ENCODE peak calls at places on chromosomes 11 and 22, in six cellular contexts. T is germinal center; A is substantia nigra; U is hypothalamus; Q is stimulated activated effector memory CD8-positive, alpha-beta T cell treated with anti-CD3 and anti-CD28 coated beads, Interleukin-12 subunit alpha, Interleukin-12 subunit beta, amount 100 ng/mL, for 72 hours; H is activated T-cell treated with anti-CD3 and anti-CD28 coated beads, Interleukin-2, amount 50 U/mL, for 72 hours. J is an unnamed sample.

GRCh38 chr11:111046291-111046690 is 199.2 kb upstream of the POU2AF2 start:
- DNase-seq in T (no peak), Q (no peak), H (no peak), A (no peak), U (no peak), J (no peak)

GRCh38 chr22:19782533-19782932 is 22.0 kb downstream of the TBX1 start:
- DNase-seq in U (no peak), T (no peak), Q (no peak), A (no peak), H (no peak), J (no peak)

GRCh38 chr11:75635009-75635909 is 33.6 kb downstream of the MAP6 start:
- DNase-seq in H (no peak), U (no peak), Q (no peak), T (no peak), A (no peak), J (no peak)

GRCh38 chr11:121540627-121541026 is 87.9 kb upstream of the SORL1-AS1 start:
- DNase-seq in T (no peak), U (no peak), Q (no peak), H (no peak), A (no peak), J (peak; percentile 86)

GRCh38 chr11:110565690-110566336 is 136.1 kb downstream of the FDX1 start:
- DNase-seq in T (no peak), U (no peak), Q (no peak), A (no peak), H (no peak), J (peak; percentile 39)

GRCh38 chr22:39209756-39210155 is 35.0 kb downstream of the PDGFB start:
- DNase-seq in T (no peak), H (no peak), U (no peak), A (no peak), Q (no peak), J (no peak)

GRCh38 chr11:119206512-119207299 is 567 bp downstream of the CBL start:
- DNase-seq in A (no peak), U (no peak), T (peak; percentile 64), Q (peak; percentile 84), H (peak; percentile 73), J (peak; percentile 34)

GRCh38 chr11:19871531-19871930 is 158.9 kb downstream of the NAV2 start:
- DNase-seq in A (no peak), Q (no peak), H (no peak), U (no peak), T (no peak), J (no peak)

GRCh38 chr22:31947296-31947695 is 3.0 kb downstream of the YWHAH start:
- DNase-seq in A (no peak), T (peak; percentile 62), H (peak; percentile 25), U (no peak), Q (no peak), J (peak; percentile 23)

GRCh38 chr22:38513063-38513462 is 7.0 kb upstream of the DDX17 start:
- DNase-seq in U (no peak), T (peak; percentile 54), Q (no peak), H (peak; percentile 45), A (no peak), J (no peak)

GRCh38 chr11:133082851-133083488 is 449.3 kb downstream of the OPCML start:
- DNase-seq in H (peak; percentile 85), U (peak; percentile 68), Q (peak; percentile 77), T (peak; percentile 80), A (peak; percentile 38), J (peak; percentile 14)

GRCh38 chr11:108599978-108600377 is 6.4 kb upstream of the EXPH5 start:
- DNase-seq in Q (no peak), A (no peak), T (no peak), H (no peak), U (no peak), J (no peak)

GRCh38 chr11:5603326-5603725 is 6.9 kb downstream of the TRIM6 start:
- DNase-seq in Q (no peak), A (no peak), U (peak; percentile 19), H (no peak), T (no peak), J (no peak)

GRCh38 chr11:23278121-23278520 is 417.8 kb upstream of the CCDC179 start:
- DNase-seq in H (no peak), Q (no peak), T (no peak), A (no peak), U (no peak), J (peak; percentile 2)

GRCh38 chr11:123682976-123683375 is 28.6 kb upstream of the SCN3B start:
- DNase-seq in Q (no peak), H (no peak), U (peak; percentile 8), A (no peak), T (no peak), J (no peak)

GRCh38 chr11:3153291-3153861 is 11.7 kb downstream of the OSBPL5 start:
- DNase-seq in Q (no peak), H (no peak), A (no peak), U (peak; percentile 74), T (no peak), J (no peak)

GRCh38 chr11:30914143-30914762 is 328.1 kb upstream of the MPPED2 start:
- DNase-seq in Q (no peak), U (peak; percentile 51), H (no peak), A (no peak), T (no peak), J (peak; percentile 25)

GRCh38 chr11:124676386-124676785 is 2.7 kb downstream of the SPA17 start:
- DNase-seq in T (no peak), H (no peak), Q (no peak), A (no peak), U (no peak), J (no peak)

GRCh38 chr11:132158091-132158490 is 787.7 kb downstream of the NTM start:
- DNase-seq in U (no peak), H (no peak), T (no peak), Q (no peak), A (no peak), J (peak; percentile 8)

GRCh38 chr22:24106385-24107381 is 74.6 kb upstream of the SUSD2 start:
- DNase-seq in A (no peak), H (peak; percentile 23), Q (peak; percentile 65), T (peak; percentile 22), U (no peak), J (no peak)

GRCh38 chr11:35343033-35343598 is 76.2 kb downstream of the SLC1A2 start:
- DNase-seq in A (no peak), U (no peak), H (peak; percentile 61), T (no peak), Q (peak; percentile 52), J (no peak)

GRCh38 chr22:39563571-39564428 is 6.8 kb upstream of the CACNA1I start:
- DNase-seq in Q (no peak), U (no peak), A (no peak), T (no peak), H (no peak), J (no peak)

GRCh38 chr11:120303004-120303637 is 22.0 kb upstream of the TLCD5 start:
- DNase-seq in Q (peak; percentile 66), T (peak; percentile 73), A (no peak), U (peak; percentile 8), H (peak; percentile 70), J (peak; percentile 67)

GRCh38 chr11:60781286-60782044 is 3.7 kb upstream of the MS4A10 start:
- DNase-seq in Q (no peak), H (no peak), U (no peak), A (no peak), T (no peak), J (no peak)

GRCh38 chr11:8650401-8650990 is 32.0 kb downstream of the TRIM66 start:
- DNase-seq in A (no peak), T (no peak), U (no peak), Q (no peak), H (no peak), J (no peak)

GRCh38 chr11:69686856-69687255 is 11.7 kb upstream of the LTO1 start:
- DNase-seq in T (no peak), Q (no peak), H (no peak), A (no peak), U (no peak), J (no peak)

GRCh38 chr22:26763633-26764295 is 106.4 kb downstream of the MIAT start:
- DNase-seq in Q (no peak), T (no peak), U (no peak), A (no peak), H (no peak), J (peak; percentile 3)

J was measured in RWPE1.